ENCODE peak calls at places on chromosomes 2 and 18, in four cellular contexts. Z is hypothalamus, J is aorta, Y is mesothelial cell of epicardium. P is an unnamed sample.
A peak's percentile ranks its signal among the peaks of the same experiment; 100 is the strongest.

GRCh38 chr2:239013670-239013960 is 165.7 kb downstream of the TWIST2 start:
- DNase-seq in Z (no peak), J (no peak), Y (no peak), P (no peak)

GRCh38 chr2:43269074-43269572 is 42.7 kb upstream of the ZFP36L2 start:
- DNase-seq in Z (no peak), J (peak; percentile 91), Y (no peak), P (peak; percentile 41)

GRCh38 chr2:217977840-217978535 is 24.8 kb downstream of the TNS1 start:
- DNase-seq in Z (no peak), J (no peak), Y (no peak), P (no peak)

GRCh38 chr18:79246309-79247108 is 149.2 kb upstream of the NFATC1 start:
- DNase-seq in Z (peak; percentile 42), J (peak; percentile 89), Y (peak; percentile 85), P (peak; percentile 36)

GRCh38 chr2:3517948-3518495 is 1.3 kb downstream of the ADI1 start:
- DNase-seq in Z (no peak), J (no peak), Y (no peak), P (no peak)

GRCh38 chr2:26088038-26088643 is 54.3 kb downstream of the RAB10 start:
- DNase-seq in Z (no peak), J (no peak), Y (no peak), P (no peak)

GRCh38 chr2:85784474-85784986 is 30.7 kb downstream of the ATOH8 start:
- DNase-seq in Z (no peak), J (no peak), Y (no peak), P (no peak)

GRCh38 chr2:71609958-71610357 is 156.6 kb downstream of the DYSF start:
- DNase-seq in Z (no peak), J (no peak), Y (no peak), P (no peak)

GRCh38 chr2:50546790-50547189 is 485.1 kb downstream of the NRXN1 start:
- DNase-seq in Z (no peak), J (no peak), Y (no peak), P (no peak)

GRCh38 chr2:147511491-147511948 is 333.3 kb upstream of the ACVR2A start:
- DNase-seq in Z (no peak), J (peak; percentile 76), Y (peak; percentile 42), P (no peak)

GRCh38 chr2:220053919-220054318 is 426.5 kb downstream of the SLC4A3 start:
- DNase-seq in Z (no peak), J (no peak), Y (no peak), P (no peak)

GRCh38 chr2:232984451-232985207 is 28.4 kb downstream of the NGEF start:
- DNase-seq in Z (no peak), J (no peak), Y (no peak), P (no peak)

P was measured in pancreas.